ENCODE peak calls at places on chromosomes 5 and 9, in eight cellular contexts. U is HTR-8/SVneo, D is DMS153, B is KBM-7, V is fibroblast of villous mesenchyme, K is activated T-cell treated with anti-CD3 and anti-CD28 coated beads for 48 hours, C is H9, H is heart right ventricle. Z is an unnamed sample.

GRCh38 chr9:87267701-87268100 is 230.0 kb upstream of the DAPK1 start:
- DNase-seq in K (no peak), V (peak; percentile 34), U (no peak), B (no peak), C (no peak), H (peak; percentile 47), D (no peak), Z (no peak)

GRCh38 chr9:76378367-76379073 is 15.7 kb downstream of the RFK start:
- DNase-seq in V (no peak), B (no peak), K (no peak), C (no peak), H (no peak), D (no peak), U (no peak), Z (no peak)

GRCh38 chr9:14910178-14910805 is at the start of gene FREM1:
- DNase-seq in K (no peak), B (no peak), V (peak; percentile 16), D (peak; percentile 31), C (peak; percentile 74), H (peak; percentile 52), U (no peak), Z (peak; percentile 65)

GRCh38 chr5:139960723-139961383 is 82.2 kb downstream of the NRG2 start:
- DNase-seq in H (no peak), D (no peak), B (no peak), U (no peak), C (peak; percentile 15), V (no peak), K (no peak), Z (no peak)

GRCh38 chr5:122849746-122850145 is 4.3 kb downstream of the SNX24 start:
- DNase-seq in V (peak; percentile 11), C (no peak), K (no peak), U (no peak), D (no peak), H (no peak), B (peak; percentile 30), Z (no peak)

GRCh38 chr5:168468836-168469235 is 17.4 kb upstream of the RARS1 start:
- DNase-seq in V (peak; percentile 49), H (no peak), B (no peak), K (no peak), C (no peak), U (peak; percentile 14), D (no peak), Z (peak; percentile 67)

GRCh38 chr5:32325067-32325466 is 12.3 kb upstream of the MTMR12 start:
- DNase-seq in D (no peak), C (no peak), H (no peak), B (no peak), U (no peak), K (no peak), V (peak; percentile 21), Z (no peak)

GRCh38 chr5:102453716-102454115 is 45.1 kb downstream of the SLCO6A1 start:
- DNase-seq in B (peak; percentile 29), H (no peak), K (no peak), C (no peak), D (no peak), U (no peak), V (no peak), Z (peak; percentile 41)

GRCh38 chr9:14170973-14171596 is 142.9 kb downstream of the NFIB start:
- DNase-seq in K (no peak), H (no peak), U (peak; percentile 3), C (no peak), D (no peak), V (peak; percentile 36), B (no peak), Z (peak; percentile 39)

GRCh38 chr9:35561468-35562261 is 43.4 kb upstream of the TESK1 start:
- DNase-seq in H (no peak), B (no peak), C (no peak), V (no peak), D (no peak), K (no peak), U (no peak), Z (no peak)

GRCh38 chr9:2047144-2047671 is 32.1 kb downstream of the SMARCA2 start:
- DNase-seq in D (no peak), B (no peak), H (no peak), C (no peak), U (no peak), K (no peak), V (no peak), Z (no peak)

GRCh38 chr9:127194881-127195713 is 69.5 kb upstream of the GARNL3 start:
- DNase-seq in K (no peak), V (no peak), U (no peak), D (no peak), C (peak; percentile 63), B (no peak), H (no peak), Z (peak; percentile 63)

GRCh38 chr9:84808416-84808815 is 138.9 kb downstream of the NTRK2 start:
- DNase-seq in K (no peak), H (no peak), U (no peak), V (no peak), D (no peak), C (no peak), B (no peak), Z (no peak)

GRCh38 chr9:97548379-97548778 is 46.9 kb downstream of the TMOD1 start:
- DNase-seq in V (no peak), U (no peak), H (no peak), C (no peak), K (no peak), D (no peak), B (no peak), Z (no peak)

GRCh38 chr9:35027361-35027760 is 37.8 kb downstream of the DNAJB5 start:
- DNase-seq in U (no peak), C (no peak), V (no peak), H (no peak), B (no peak), K (no peak), D (no peak), Z (no peak)

GRCh38 chr5:62718368-62718767 is 139.7 kb downstream of the LRRC70 start:
- DNase-seq in C (peak; percentile 49), B (no peak), K (no peak), U (no peak), D (no peak), V (peak; percentile 4), H (no peak), Z (no peak)

GRCh38 chr5:2913306-2913705 is 161.8 kb upstream of the IRX2 start:
- DNase-seq in B (no peak), D (no peak), K (no peak), V (no peak), H (no peak), C (peak; percentile 10), U (no peak), Z (no peak)

GRCh38 chr5:139248826-139249453 is 44.6 kb upstream of the MATR3 start:
- DNase-seq in B (no peak), U (no peak), H (no peak), V (no peak), D (no peak), K (no peak), C (no peak), Z (no peak)

GRCh38 chr5:111075520-111075919 is 4.0 kb downstream of the TSLP start:
- DNase-seq in B (no peak), V (peak; percentile 70), C (no peak), H (no peak), K (no peak), U (no peak), D (no peak), Z (peak; percentile 82)

GRCh38 chr9:2701070-2701469 is 16.2 kb upstream of the KCNV2 start:
- DNase-seq in C (no peak), V (no peak), K (no peak), H (no peak), D (no peak), U (no peak), B (no peak), Z (no peak)